ENCODE peak calls at places on chromosomes 6 and 20, in ten cellular contexts. N, S, A, D, U, G, J, E, V and O are unnamed samples.

GRCh38 chr20:18223399-18223798 is 64.9 kb upstream of the ZNF133 start:
- DNase-seq in N (no peak), S (no peak), A (no peak), D (no peak), U (no peak), G (no peak), J (no peak), E (peak; percentile 52), V (no peak), O (no peak)

GRCh38 chr6:167141667-167142432 is 15.9 kb downstream of the GPR31 start:
- DNase-seq in N (peak; percentile 80), S (peak; percentile 67), A (no peak), D (peak; percentile 38), U (peak; percentile 24), G (no peak), J (peak; percentile 72), E (peak; percentile 81), V (peak; percentile 65), O (peak; percentile 9)

GRCh38 chr6:43758617-43759050 is 11.4 kb upstream of the VEGFA start:
- DNase-seq in N (peak; percentile 91), S (peak; percentile 52), A (no peak), D (no peak), U (no peak), G (peak; percentile 63), J (no peak), E (no peak), V (no peak), O (peak; percentile 63)

GRCh38 chr6:163780993-163781392 is 366.5 kb downstream of the QKI start:
- DNase-seq in N (peak; percentile 10), S (no peak), A (no peak), D (peak; percentile 75), U (no peak), G (peak; percentile 66), J (peak; percentile 42), E (peak; percentile 19), V (no peak), O (no peak)

GRCh38 chr20:44967207-44967807 is 995 bp downstream of the STK4 start:
- DNase-seq in N (no peak), S (no peak), A (no peak), D (no peak), U (no peak), G (no peak), J (no peak), E (no peak), V (no peak), O (no peak)

GRCh38 chr6:146154197-146154596 is 125.3 kb downstream of the GRM1 start:
- DNase-seq in N (peak; percentile 39), S (no peak), A (no peak), D (no peak), U (no peak), G (no peak), J (no peak), E (no peak), V (no peak), O (no peak)

GRCh38 chr6:74447013-74447412 is 751.0 kb downstream of the CD109 start:
- DNase-seq in N (no peak), S (no peak), A (no peak), D (no peak), U (peak; percentile 44), G (no peak), J (no peak), E (no peak), V (no peak), O (no peak)

GRCh38 chr6:4586469-4586859 is 189.7 kb upstream of the CDYL start:
- DNase-seq in N (no peak), S (no peak), A (no peak), D (no peak), U (no peak), G (no peak), J (no peak), E (no peak), V (no peak), O (no peak)

GRCh38 chr20:4332466-4332865 is 317.1 kb upstream of the RNF24 start:
- DNase-seq in N (no peak), S (no peak), A (no peak), D (no peak), U (no peak), G (no peak), J (no peak), E (no peak), V (no peak), O (no peak)

GRCh38 chr6:66897576-66897975 is 1190.5 kb upstream of the EYS start:
- DNase-seq in N (peak; percentile 44), S (no peak), A (no peak), D (no peak), U (no peak), G (no peak), J (no peak), E (no peak), V (no peak), O (no peak)

DNA sequence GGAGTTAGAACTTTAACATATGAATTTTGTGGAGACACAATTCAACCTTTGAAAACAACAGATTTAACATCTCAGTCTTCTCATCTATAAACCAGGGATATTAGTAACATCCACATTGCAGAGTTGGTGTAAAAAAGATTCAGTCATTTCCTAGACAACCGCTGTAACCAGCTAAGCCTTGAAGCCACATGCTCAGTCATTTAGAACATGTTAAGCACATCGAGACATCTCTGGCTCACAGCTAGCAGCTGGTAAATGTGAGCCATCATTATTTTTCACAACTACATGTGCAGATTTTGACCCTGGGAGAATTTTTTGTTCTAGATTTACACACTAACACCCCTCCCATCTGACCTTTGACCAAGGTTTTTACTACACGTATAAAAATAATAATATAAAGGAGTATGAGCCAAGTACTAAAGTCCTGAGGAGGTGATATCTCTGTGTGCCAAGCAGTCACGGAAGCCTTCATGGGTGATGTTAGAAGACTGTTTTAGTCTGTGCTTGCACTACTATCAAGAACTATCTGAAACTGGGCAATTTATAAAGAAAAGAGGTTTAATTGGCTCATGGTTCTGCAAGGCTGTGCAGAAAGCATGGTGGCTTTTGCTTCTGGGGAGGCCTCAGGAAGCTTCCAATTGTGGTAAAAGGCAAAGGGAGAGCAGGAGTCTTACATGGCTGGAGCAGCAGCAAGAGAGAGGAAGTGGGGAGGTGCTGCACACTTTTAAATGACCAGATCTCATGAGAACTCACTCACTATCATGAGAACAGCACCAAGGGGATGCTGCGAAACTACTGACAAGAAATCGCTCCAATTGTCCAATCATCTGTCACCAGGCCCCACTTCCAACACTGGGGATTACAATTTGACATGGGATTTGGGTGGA is 48.7 kb upstream of the IL20RA start:
- DNase-seq in N (no peak), S (no peak), A (no peak), D (no peak), U (no peak), G (no peak), J (no peak), E (no peak), V (no peak), O (no peak)
- H3K4me1 ChIP-seq in N (peaks cover 14% of the 10 kb centered on the region), S (peaks cover 18% of the 10 kb centered on the region), A (no peaks in the 10 kb centered on the region), D (no peaks in the 10 kb centered on the region), U (peaks cover 3% of the 10 kb centered on the region), G (no peaks in the 10 kb centered on the region), J (no peaks in the 10 kb centered on the region), E (no peaks in the 10 kb centered on the region), V (no peaks in the 10 kb centered on the region), O (peaks cover 11% of the 10 kb centered on the region)

GRCh38 chr6:108608453-108609275 is 47.9 kb downstream of the FOXO3 start:
- DNase-seq in N (no peak), S (no peak), A (no peak), D (no peak), U (no peak), G (no peak), J (no peak), E (no peak), V (no peak), O (peak; percentile 33)
- H3K4me3 ChIP-seq in N (no peak overlapping the region), S (no peak overlapping the region), A (peak overlapping the region; percentile 14), D (no peak overlapping the region), U (no peak overlapping the region), G (no peak overlapping the region), J (no peak overlapping the region), E (no peak overlapping the region), V (no peak overlapping the region), O (no peak overlapping the region)

GRCh38 chr6:32953775-32954174 is 878 bp upstream of the HLA-DMA start:
- DNase-seq in N (no peak), S (no peak), A (no peak), D (no peak), U (no peak), G (no peak), J (no peak), E (no peak), V (no peak), O (no peak)
- H3K4me1 ChIP-seq in N (peaks cover 8% of the 10 kb centered on the region), S (peaks cover 43% of the 10 kb centered on the region), A (no peaks in the 10 kb centered on the region), D (peaks cover 13% of the 10 kb centered on the region), U (peaks cover 17% of the 10 kb centered on the region), G (peaks cover 3% of the 10 kb centered on the region), J (peaks cover 3% of the 10 kb centered on the region), E (no peaks in the 10 kb centered on the region), V (no peaks in the 10 kb centered on the region), O (no peaks in the 10 kb centered on the region)

DNA sequence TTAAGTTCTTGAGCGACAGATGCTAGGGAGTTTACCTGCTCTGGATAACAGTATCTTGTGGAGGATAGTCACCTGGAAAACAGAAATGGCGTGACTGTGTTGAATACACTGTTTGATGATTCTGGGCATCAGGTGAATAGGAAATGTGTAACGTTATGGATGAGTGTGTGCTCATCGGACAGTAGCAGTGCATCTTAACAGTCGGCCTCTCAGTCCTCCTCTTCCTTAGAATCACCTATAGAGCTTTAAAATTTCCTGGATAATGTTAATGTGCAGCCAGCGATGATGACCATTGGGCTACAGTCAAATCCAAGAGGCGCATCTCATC is 217.7 kb downstream of the OR2B2 start:
- DNase-seq in N (no peak), S (no peak), A (no peak), D (no peak), U (no peak), G (no peak), J (no peak), E (no peak), V (no peak), O (no peak)
- H3K4me3 ChIP-seq in N (peak overlapping the region; percentile 72), S (peak overlapping the region; percentile 54), A (peak overlapping the region; percentile 66), D (peak overlapping the region; percentile 43), U (peak overlapping the region; percentile 79), G (no peak overlapping the region), J (peak overlapping the region; percentile 36), E (peak overlapping the region; percentile 93), V (peak overlapping the region; percentile 52), O (no peak overlapping the region)

DNA sequence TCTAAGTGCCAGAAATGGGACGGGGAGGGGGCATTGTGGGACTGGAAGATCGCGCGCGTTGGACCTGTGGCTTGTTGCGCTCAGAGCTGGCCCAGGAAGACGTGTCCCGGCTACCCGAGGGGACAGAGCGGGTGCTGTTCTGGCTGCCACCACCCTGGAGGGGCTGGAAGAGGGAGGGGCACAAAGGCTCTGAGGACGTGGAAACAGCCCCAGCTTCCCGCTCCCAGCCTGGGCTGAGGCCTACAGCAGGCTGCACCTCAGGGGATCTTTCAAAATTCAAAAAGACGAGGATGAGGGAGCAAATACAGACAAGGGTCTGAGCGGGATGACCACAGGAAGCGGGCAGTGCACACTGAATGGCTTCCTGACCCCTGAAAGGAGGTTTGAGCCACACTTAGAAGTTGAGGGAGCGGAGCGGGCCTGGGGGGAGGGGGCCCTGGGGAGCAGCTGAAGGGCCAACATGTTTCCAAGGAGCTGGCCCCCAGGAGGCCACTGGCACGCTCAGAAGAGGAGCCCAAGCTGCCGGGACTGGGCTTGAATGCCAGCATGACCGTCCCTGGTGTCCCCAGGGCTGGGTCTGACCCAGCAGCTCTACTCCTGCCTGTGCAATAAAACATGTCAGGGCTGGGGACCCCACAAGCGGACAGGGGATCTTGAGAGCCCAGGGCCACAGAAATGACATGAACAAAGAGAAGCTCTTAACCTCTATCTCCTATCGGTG is 1.3 kb downstream of the OXT start:
- DNase-seq in N (no peak), S (no peak), A (no peak), D (no peak), U (no peak), G (no peak), J (no peak), E (no peak), V (no peak), O (no peak)
- H3K4me1 ChIP-seq in N (peaks cover 7% of the 10 kb centered on the region), S (peaks cover 9% of the 10 kb centered on the region), A (no peaks in the 10 kb centered on the region), D (peaks cover 6% of the 10 kb centered on the region), U (peaks cover 22% of the 10 kb centered on the region), G (peaks cover 13% of the 10 kb centered on the region), J (peaks cover 16% of the 10 kb centered on the region), E (peaks cover 10% of the 10 kb centered on the region), V (peaks cover 10% of the 10 kb centered on the region), O (peaks cover 2% of the 10 kb centered on the region)

GRCh38 chr6:138105446-138105845 is 1.8 kb downstream of the PERP start:
- DNase-seq in N (peak; percentile 11), S (no peak), A (no peak), D (no peak), U (no peak), G (no peak), J (no peak), E (peak; percentile 46), V (no peak), O (peak; percentile 28)
- H3K4me3 ChIP-seq in N (peak overlapping the region; percentile 58), S (peak overlapping the region; percentile 62), A (peak overlapping the region; percentile 92), D (peak overlapping the region; percentile 74), U (peak overlapping the region; percentile 75), G (peak overlapping the region; percentile 70), J (no peak overlapping the region), E (peak overlapping the region; percentile 88), V (peak overlapping the region; percentile 80), O (peak overlapping the region; percentile 54)